ENCODE peak calls at places on chromosomes 3 and 15, in four cellular contexts. One of them, this sample, is unnamed.

GRCh38 chr15:26314577-26314976 is 451.4 kb upstream of the ATP10A start:
- DNase-seq in cardiac muscle cell: no peak
- DNase-seq in cardiac fibroblast: no peak
- DNase-seq in astrocyte: no peak
- DNase-seq in this sample: no peak

GRCh38 chr3:20645340-20645739 is 459.3 kb upstream of the SGO1 start:
- DNase-seq in cardiac fibroblast: no peak
- DNase-seq in cardiac muscle cell: no peak
- DNase-seq in astrocyte: no peak
- DNase-seq in this sample: no peak

GRCh38 chr3:142888099-142888483 is 792 bp downstream of the PCOLCE2 start:
- DNase-seq in cardiac fibroblast: peak
- DNase-seq in astrocyte: peak
- DNase-seq in cardiac muscle cell: peak
- DNase-seq in this sample: no peak

GRCh38 chr3:99927651-99928390 is 110.2 kb downstream of the CMSS1 start:
- DNase-seq in cardiac fibroblast: no peak
- DNase-seq in cardiac muscle cell: no peak
- DNase-seq in astrocyte: no peak
- DNase-seq in this sample: no peak

GRCh38 chr15:73990250-73991005 is 1.7 kb downstream of the STOML1 start:
- DNase-seq in cardiac fibroblast: no peak
- DNase-seq in cardiac muscle cell: no peak
- DNase-seq in astrocyte: no peak
- DNase-seq in this sample: no peak

GRCh38 chr15:68699124-68699880 is 120.5 kb downstream of the CORO2B start:
- DNase-seq in astrocyte: no peak
- DNase-seq in cardiac fibroblast: no peak
- DNase-seq in cardiac muscle cell: no peak
- DNase-seq in this sample: no peak

GRCh38 chr15:73981761-73982222 is 10.3 kb downstream of the STOML1 start:
- DNase-seq in cardiac muscle cell: no peak
- DNase-seq in astrocyte: no peak
- DNase-seq in cardiac fibroblast: peak
- DNase-seq in this sample: no peak

GRCh38 chr15:29672923-29673809 is 149.1 kb downstream of the TJP1 start:
- DNase-seq in astrocyte: no peak
- DNase-seq in cardiac fibroblast: peak
- DNase-seq in cardiac muscle cell: no peak
- DNase-seq in this sample: no peak

GRCh38 chr3:181691951-181692849 is 19.5 kb upstream of the SOX2 start:
- DNase-seq in cardiac fibroblast: no peak
- DNase-seq in cardiac muscle cell: no peak
- DNase-seq in astrocyte: no peak
- DNase-seq in this sample: no peak

GRCh38 chr15:94412979-94413741 is 181.8 kb downstream of the MCTP2 start:
- DNase-seq in cardiac fibroblast: peak
- DNase-seq in astrocyte: no peak
- DNase-seq in cardiac muscle cell: peak
- DNase-seq in this sample: no peak

GRCh38 chr3:28575748-28576589 is 227.3 kb upstream of the AZI2 start:
- DNase-seq in cardiac muscle cell: peak
- DNase-seq in astrocyte: peak
- DNase-seq in cardiac fibroblast: peak
- DNase-seq in this sample: no peak

GRCh38 chr3:194129581-194130133 is 6.3 kb upstream of the HES1 start:
- DNase-seq in cardiac muscle cell: peak
- DNase-seq in astrocyte: peak
- DNase-seq in cardiac fibroblast: no peak
- DNase-seq in this sample: no peak

GRCh38 chr3:169581633-169582032 is 81.9 kb downstream of the MECOM start:
- DNase-seq in cardiac fibroblast: peak
- DNase-seq in astrocyte: peak
- DNase-seq in cardiac muscle cell: no peak
- DNase-seq in this sample: no peak

GRCh38 chr15:100520132-100520921 is 8.4 kb downstream of the CERS3 start:
- DNase-seq in astrocyte: no peak
- DNase-seq in cardiac fibroblast: no peak
- DNase-seq in cardiac muscle cell: no peak
- DNase-seq in this sample: no peak
- H3K4me3 ChIP-seq in astrocyte: no peak
- H3K4me3 ChIP-seq in cardiac fibroblast: no peak
- H3K4me3 ChIP-seq in cardiac muscle cell: no peak
- H3K4me3 ChIP-seq in this sample: no peak

GRCh38 chr15:41115652-41116115 is 396 bp downstream of the INO80 start:
- DNase-seq in cardiac muscle cell: peak
- DNase-seq in astrocyte: peak
- DNase-seq in cardiac fibroblast: peak
- DNase-seq in this sample: peak

GRCh38 chr15:41121951-41122350 is 5.9 kb upstream of the INO80 start:
- DNase-seq in cardiac muscle cell: no peak
- DNase-seq in astrocyte: no peak
- DNase-seq in cardiac fibroblast: no peak
- DNase-seq in this sample: no peak

GRCh38 chr15:41116872-41117242 is 777 bp upstream of the INO80 start:
- DNase-seq in astrocyte: no peak
- DNase-seq in cardiac muscle cell: no peak
- DNase-seq in cardiac fibroblast: no peak
- DNase-seq in this sample: no peak

GRCh38 chr15:41115088-41115651 is 910 bp downstream of the INO80 start:
- DNase-seq in astrocyte: peak
- DNase-seq in cardiac muscle cell: peak
- DNase-seq in cardiac fibroblast: peak
- DNase-seq in this sample: no peak

GRCh38 chr15:41116116-41116871 is at the start of gene INO80:
- DNase-seq in cardiac fibroblast: peak
- DNase-seq in cardiac muscle cell: peak
- DNase-seq in astrocyte: peak
- DNase-seq in this sample: peak
- TF ChIP-seq CTCF in cardiac fibroblast: no peak
- TF ChIP-seq CTCF in cardiac muscle cell: no peak
- TF ChIP-seq CTCF in astrocyte: no peak
- TF ChIP-seq CTCF in this sample: no peak

DNA sequence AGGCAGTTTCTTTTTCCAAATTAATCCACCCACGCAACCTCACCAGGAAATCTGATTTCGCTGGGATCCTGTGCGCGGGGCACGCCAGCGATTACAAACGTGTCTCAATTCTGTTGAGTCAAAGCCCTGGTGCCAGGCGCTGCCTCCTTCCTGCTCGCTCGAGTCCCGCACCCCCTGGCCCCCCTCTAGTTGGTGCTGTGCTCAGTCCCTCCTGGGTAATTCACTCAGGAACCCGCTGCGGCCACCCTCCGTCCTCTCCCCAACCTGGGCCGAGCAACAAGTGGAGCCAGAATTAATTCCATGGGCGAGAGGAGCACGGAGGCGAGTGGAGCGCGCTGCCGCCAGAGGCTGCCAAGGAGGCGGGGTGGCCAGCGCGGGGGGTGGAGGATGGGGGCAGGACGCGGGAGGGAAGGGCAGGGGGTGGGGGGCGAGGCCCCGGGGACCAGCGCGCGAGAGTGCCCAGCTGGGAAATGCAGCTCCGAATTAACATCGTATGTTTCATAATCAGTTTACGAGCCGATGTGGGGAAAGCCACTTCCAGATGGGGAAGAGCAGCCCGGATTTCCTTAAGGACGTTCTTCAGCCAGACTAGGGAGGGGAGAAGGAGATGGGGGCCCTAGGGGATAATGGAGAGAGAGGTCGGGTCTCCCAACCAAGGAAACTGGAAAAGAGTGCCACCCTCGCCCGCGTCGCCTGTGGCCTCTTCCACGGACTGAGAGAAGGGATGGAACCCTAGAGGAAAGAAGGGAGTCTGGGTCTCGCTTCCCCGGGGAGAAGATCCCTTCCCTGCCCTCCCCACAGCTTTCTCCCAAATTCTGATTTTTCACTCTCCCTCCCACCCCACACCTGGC is 5.8 kb downstream of the WNT5A start:
- DNase-seq in cardiac fibroblast: peak
- DNase-seq in astrocyte: peak
- DNase-seq in cardiac muscle cell: peak
- DNase-seq in this sample: no peak
- H3K4me3 ChIP-seq in cardiac fibroblast: peak
- H3K4me3 ChIP-seq in astrocyte: peak
- H3K4me3 ChIP-seq in cardiac muscle cell: peak
- H3K4me3 ChIP-seq in this sample: peak

GRCh38 chr3:127288921-127289645 is 1.2 kb upstream of the PRR20G start:
- DNase-seq in cardiac muscle cell: no peak
- DNase-seq in cardiac fibroblast: no peak
- DNase-seq in astrocyte: no peak
- DNase-seq in this sample: no peak
- TF ChIP-seq CTCF in cardiac muscle cell: no peak
- TF ChIP-seq CTCF in cardiac fibroblast: no peak
- TF ChIP-seq CTCF in astrocyte: no peak
- TF ChIP-seq CTCF in this sample: no peak

GRCh38 chr3:120417272-120417911 is 33.4 kb downstream of the FSTL1 start:
- DNase-seq in cardiac fibroblast: peak
- DNase-seq in astrocyte: peak
- DNase-seq in cardiac muscle cell: peak
- DNase-seq in this sample: peak
- H3K4me3 ChIP-seq in cardiac fibroblast: peak
- H3K4me3 ChIP-seq in astrocyte: no peak
- H3K4me3 ChIP-seq in cardiac muscle cell: no peak
- H3K4me3 ChIP-seq in this sample: peak

This sample was measured in thoracic aorta.